ENCODE peak calls at places on chromosomes 2 and 18, in four cellular contexts. One of them, this sample, is unnamed.
A peak's percentile ranks its signal among the peaks of the same experiment; 100 is the strongest.

GRCh38 chr2:203446071-203446481 is 89.0 kb downstream of the RAPH1 start:
- DNase-seq in mesendoderm: no peak
- DNase-seq in mesenchymal stem cell: peak; percentile 73
- DNase-seq in endothelial cell of umbilical vein: peak; percentile 83
- DNase-seq in this sample: peak; percentile 79

GRCh38 chr2:102251042-102251848 is 60.1 kb upstream of the IL1RL1 start:
- DNase-seq in endothelial cell of umbilical vein: peak; percentile 23
- DNase-seq in mesendoderm: peak; percentile 63
- DNase-seq in mesenchymal stem cell: no peak
- DNase-seq in this sample: peak; percentile 31

GRCh38 chr18:27666070-27666469 is 481.0 kb upstream of the CHST9 start:
- DNase-seq in mesendoderm: peak; percentile 49
- DNase-seq in mesenchymal stem cell: no peak
- DNase-seq in endothelial cell of umbilical vein: no peak
- DNase-seq in this sample: peak; percentile 4

GRCh38 chr18:49725809-49726514 is 87.4 kb downstream of the ACAA2 start:
- DNase-seq in mesendoderm: peak; percentile 100
- DNase-seq in mesenchymal stem cell: peak; percentile 100
- DNase-seq in endothelial cell of umbilical vein: peak; percentile 87
- DNase-seq in this sample: peak; percentile 99

GRCh38 chr2:236922061-236922460 is 163.6 kb upstream of the COPS8 start:
- DNase-seq in mesendoderm: no peak
- DNase-seq in mesenchymal stem cell: no peak
- DNase-seq in endothelial cell of umbilical vein: no peak
- DNase-seq in this sample: no peak

GRCh38 chr18:75057169-75057789 is 151.7 kb downstream of the PTGR3 start:
- DNase-seq in mesendoderm: no peak
- DNase-seq in mesenchymal stem cell: no peak
- DNase-seq in endothelial cell of umbilical vein: no peak
- DNase-seq in this sample: no peak

GRCh38 chr2:7111626-7112025 is 194.4 kb downstream of the RNF144A start:
- DNase-seq in mesendoderm: peak; percentile 65
- DNase-seq in mesenchymal stem cell: no peak
- DNase-seq in endothelial cell of umbilical vein: no peak
- DNase-seq in this sample: no peak

GRCh38 chr2:219552382-219553167 is 8.7 kb downstream of the TMEM198 start:
- DNase-seq in mesendoderm: peak; percentile 92
- DNase-seq in mesenchymal stem cell: peak; percentile 86
- DNase-seq in endothelial cell of umbilical vein: peak; percentile 78
- DNase-seq in this sample: peak; percentile 73

GRCh38 chr18:71027531-71027930 is 738.7 kb downstream of the SOCS6 start:
- DNase-seq in mesenchymal stem cell: no peak
- DNase-seq in endothelial cell of umbilical vein: no peak
- DNase-seq in mesendoderm: peak; percentile 11
- DNase-seq in this sample: no peak

GRCh38 chr2:71671203-71671602 is 217.8 kb downstream of the DYSF start:
- DNase-seq in mesendoderm: no peak
- DNase-seq in mesenchymal stem cell: no peak
- DNase-seq in endothelial cell of umbilical vein: no peak
- DNase-seq in this sample: no peak

GRCh38 chr2:20378891-20379519 is 28.4 kb upstream of the PUM2 start:
- DNase-seq in mesendoderm: peak; percentile 81
- DNase-seq in mesenchymal stem cell: peak; percentile 89
- DNase-seq in endothelial cell of umbilical vein: peak; percentile 78
- DNase-seq in this sample: peak; percentile 80

GRCh38 chr18:56565596-56566355 is 72.6 kb downstream of the TXNL1 start:
- DNase-seq in endothelial cell of umbilical vein: peak; percentile 45
- DNase-seq in mesendoderm: peak; percentile 4
- DNase-seq in mesenchymal stem cell: peak; percentile 35
- DNase-seq in this sample: peak; percentile 93

GRCh38 chr2:174121178-174121577 is 127.2 kb downstream of the OLA1 start:
- DNase-seq in mesendoderm: no peak
- DNase-seq in mesenchymal stem cell: no peak
- DNase-seq in endothelial cell of umbilical vein: peak; percentile 42
- DNase-seq in this sample: no peak

GRCh38 chr18:58247363-58247834 is 203.4 kb downstream of the NEDD4L start:
- DNase-seq in mesenchymal stem cell: no peak
- DNase-seq in mesendoderm: peak; percentile 67
- DNase-seq in endothelial cell of umbilical vein: peak; percentile 83
- DNase-seq in this sample: peak; percentile 29

GRCh38 chr2:152335851-152336102 is 803 bp downstream of the FMNL2 start:
- DNase-seq in mesenchymal stem cell: no peak
- DNase-seq in endothelial cell of umbilical vein: no peak
- DNase-seq in mesendoderm: no peak
- DNase-seq in this sample: no peak

GRCh38 chr2:69013837-69014796 is 1.1 kb downstream of the ANTXR1 start:
- DNase-seq in mesendoderm: peak; percentile 56
- DNase-seq in endothelial cell of umbilical vein: peak; percentile 27
- DNase-seq in mesenchymal stem cell: peak; percentile 58
- DNase-seq in this sample: peak; percentile 39

GRCh38 chr2:190359896-190360376 is 16.5 kb downstream of the INPP1 start:
- DNase-seq in mesenchymal stem cell: peak; percentile 74
- DNase-seq in mesendoderm: peak; percentile 25
- DNase-seq in endothelial cell of umbilical vein: peak; percentile 78
- DNase-seq in this sample: peak; percentile 73

GRCh38 chr18:44895176-44895798 is 214.6 kb downstream of the SETBP1 start:
- DNase-seq in endothelial cell of umbilical vein: peak; percentile 49
- DNase-seq in mesendoderm: peak; percentile 69
- DNase-seq in mesenchymal stem cell: peak; percentile 65
- DNase-seq in this sample: peak; percentile 84

GRCh38 chr2:41836944-41837343 is 210.9 kb upstream of the PKDCC start:
- DNase-seq in endothelial cell of umbilical vein: peak; percentile 43
- DNase-seq in mesenchymal stem cell: peak; percentile 60
- DNase-seq in mesendoderm: peak; percentile 70
- DNase-seq in this sample: peak; percentile 70

GRCh38 chr2:183250472-183250871 is 126.2 kb downstream of the NUP35 start:
- DNase-seq in endothelial cell of umbilical vein: no peak
- DNase-seq in mesenchymal stem cell: no peak
- DNase-seq in mesendoderm: no peak
- DNase-seq in this sample: no peak

GRCh38 chr2:128396500-128396891 is 77.8 kb upstream of the HS6ST1 start:
- DNase-seq in endothelial cell of umbilical vein: no peak
- DNase-seq in mesenchymal stem cell: peak; percentile 58
- DNase-seq in mesendoderm: peak; percentile 70
- DNase-seq in this sample: no peak

GRCh38 chr2:10900216-10901109 is 11.3 kb upstream of the KCNF1 start:
- DNase-seq in mesenchymal stem cell: peak; percentile 43
- DNase-seq in mesendoderm: no peak
- DNase-seq in endothelial cell of umbilical vein: no peak
- DNase-seq in this sample: no peak

GRCh38 chr2:160583823-160584537 is 90.4 kb upstream of the RBMS1 start:
- DNase-seq in mesenchymal stem cell: no peak
- DNase-seq in endothelial cell of umbilical vein: no peak
- DNase-seq in mesendoderm: peak; percentile 36
- DNase-seq in this sample: no peak

GRCh38 chr2:160582481-160583161 is 89.0 kb upstream of the RBMS1 start:
- DNase-seq in mesendoderm: peak; percentile 82
- DNase-seq in endothelial cell of umbilical vein: no peak
- DNase-seq in mesenchymal stem cell: peak; percentile 53
- DNase-seq in this sample: peak; percentile 60

GRCh38 chr2:160583162-160583522 is 89.5 kb upstream of the RBMS1 start:
- DNase-seq in mesenchymal stem cell: no peak
- DNase-seq in endothelial cell of umbilical vein: peak; percentile 77
- DNase-seq in mesendoderm: no peak
- DNase-seq in this sample: peak; percentile 81

GRCh38 chr2:160581448-160581847 is 87.8 kb upstream of the RBMS1 start:
- DNase-seq in mesenchymal stem cell: no peak
- DNase-seq in endothelial cell of umbilical vein: no peak
- DNase-seq in mesendoderm: peak; percentile 73
- DNase-seq in this sample: no peak

DNA sequence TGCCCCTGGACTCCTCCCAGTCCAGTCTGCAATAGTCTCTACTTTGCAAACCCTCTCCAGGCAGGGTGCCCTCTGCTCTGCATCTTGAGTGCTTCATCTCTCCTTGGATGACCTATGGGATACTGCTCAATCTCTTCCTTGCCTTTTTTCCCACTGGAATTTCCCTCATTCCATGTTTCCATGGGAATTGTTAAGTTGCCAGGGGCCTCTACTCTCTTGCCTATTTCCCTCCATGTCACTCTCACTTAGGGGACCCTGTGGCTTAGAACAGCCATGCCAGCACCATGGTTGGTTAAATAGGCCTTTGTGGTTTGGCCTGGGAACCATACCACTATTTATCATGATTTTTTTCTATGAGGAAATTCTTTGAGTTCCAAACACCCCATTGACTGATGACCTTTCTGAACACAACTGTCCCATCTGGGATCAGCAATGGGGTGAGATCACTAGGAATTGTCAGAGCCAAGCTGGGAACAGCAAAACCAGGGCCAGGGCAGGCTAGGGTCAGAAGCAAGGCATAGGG is 91.4 kb upstream of the RBMS1 start:
- DNase-seq in endothelial cell of umbilical vein: no peak
- DNase-seq in mesendoderm: no peak
- DNase-seq in mesenchymal stem cell: peak; percentile 70
- DNase-seq in this sample: peak; percentile 61
- H3K4me1 ChIP-seq in endothelial cell of umbilical vein: no peaks in the 10 kb centered on the region
- H3K4me1 ChIP-seq in mesendoderm: no peaks in the 10 kb centered on the region
- H3K4me1 ChIP-seq in mesenchymal stem cell: peaks cover 14% of the 10 kb centered on the region
- H3K4me1 ChIP-seq in this sample: peaks cover 16% of the 10 kb centered on the region

DNA sequence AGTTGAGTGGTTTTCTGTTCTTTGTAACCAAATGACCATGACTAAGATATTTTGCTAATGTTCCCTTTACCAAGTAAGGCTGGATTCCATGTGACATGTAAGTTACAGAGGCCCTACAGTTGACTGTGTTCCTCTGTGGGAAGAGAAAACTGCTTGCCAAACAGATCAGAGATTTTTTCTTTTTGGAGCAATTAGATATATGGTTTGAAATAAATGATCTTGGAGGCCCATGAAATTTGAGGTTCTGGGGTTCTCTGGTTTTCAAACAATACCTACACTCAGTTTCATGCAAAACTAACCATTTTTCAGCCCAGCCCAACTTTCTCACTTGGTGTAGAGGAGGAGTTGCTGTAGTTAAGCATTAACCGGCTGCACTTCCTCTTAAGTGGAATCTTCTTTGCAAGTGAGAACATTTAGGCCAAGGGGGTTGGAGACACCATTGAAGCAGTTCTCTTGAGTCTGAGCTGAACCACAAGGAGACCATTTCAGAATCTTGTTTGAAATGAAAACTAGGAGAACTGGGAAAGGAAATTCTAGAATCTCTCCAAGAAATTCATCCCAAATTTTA is 34.6 kb downstream of the INSIG2 start:
- DNase-seq in mesendoderm: peak; percentile 41
- DNase-seq in mesenchymal stem cell: no peak
- DNase-seq in endothelial cell of umbilical vein: no peak
- DNase-seq in this sample: no peak
- H3K9ac ChIP-seq in mesendoderm: no peak overlapping the region
- H3K9ac ChIP-seq in mesenchymal stem cell: peak overlapping the region; percentile 50
- H3K9ac ChIP-seq in endothelial cell of umbilical vein: no peak overlapping the region
- H3K9ac ChIP-seq in this sample: no peak overlapping the region

GRCh38 chr2:78315368-78315767 is 710.1 kb upstream of the REG3G start:
- DNase-seq in mesenchymal stem cell: no peak
- DNase-seq in mesendoderm: no peak
- DNase-seq in endothelial cell of umbilical vein: no peak
- DNase-seq in this sample: no peak
- H3K27ac ChIP-seq in mesenchymal stem cell: no peak overlapping the region
- H3K27ac ChIP-seq in mesendoderm: no peak overlapping the region
- H3K27ac ChIP-seq in endothelial cell of umbilical vein: no peak overlapping the region
- H3K27ac ChIP-seq in this sample: no peak overlapping the region

GRCh38 chr2:108633379-108633778 is 85.9 kb upstream of the RANBP2 start:
- DNase-seq in endothelial cell of umbilical vein: peak; percentile 71
- DNase-seq in mesendoderm: no peak
- DNase-seq in mesenchymal stem cell: no peak
- DNase-seq in this sample: peak; percentile 59

GRCh38 chr2:108632748-108633147 is 86.5 kb upstream of the RANBP2 start:
- DNase-seq in endothelial cell of umbilical vein: no peak
- DNase-seq in mesenchymal stem cell: no peak
- DNase-seq in mesendoderm: no peak
- DNase-seq in this sample: no peak

GRCh38 chr2:108634591-108635160 is 84.6 kb upstream of the RANBP2 start:
- DNase-seq in mesenchymal stem cell: peak; percentile 55
- DNase-seq in mesendoderm: peak; percentile 39
- DNase-seq in endothelial cell of umbilical vein: no peak
- DNase-seq in this sample: no peak

GRCh38 chr2:108637304-108637669 is 82.0 kb upstream of the RANBP2 start:
- DNase-seq in mesendoderm: no peak
- DNase-seq in endothelial cell of umbilical vein: peak; percentile 97
- DNase-seq in mesenchymal stem cell: peak; percentile 97
- DNase-seq in this sample: peak; percentile 84

DNA sequence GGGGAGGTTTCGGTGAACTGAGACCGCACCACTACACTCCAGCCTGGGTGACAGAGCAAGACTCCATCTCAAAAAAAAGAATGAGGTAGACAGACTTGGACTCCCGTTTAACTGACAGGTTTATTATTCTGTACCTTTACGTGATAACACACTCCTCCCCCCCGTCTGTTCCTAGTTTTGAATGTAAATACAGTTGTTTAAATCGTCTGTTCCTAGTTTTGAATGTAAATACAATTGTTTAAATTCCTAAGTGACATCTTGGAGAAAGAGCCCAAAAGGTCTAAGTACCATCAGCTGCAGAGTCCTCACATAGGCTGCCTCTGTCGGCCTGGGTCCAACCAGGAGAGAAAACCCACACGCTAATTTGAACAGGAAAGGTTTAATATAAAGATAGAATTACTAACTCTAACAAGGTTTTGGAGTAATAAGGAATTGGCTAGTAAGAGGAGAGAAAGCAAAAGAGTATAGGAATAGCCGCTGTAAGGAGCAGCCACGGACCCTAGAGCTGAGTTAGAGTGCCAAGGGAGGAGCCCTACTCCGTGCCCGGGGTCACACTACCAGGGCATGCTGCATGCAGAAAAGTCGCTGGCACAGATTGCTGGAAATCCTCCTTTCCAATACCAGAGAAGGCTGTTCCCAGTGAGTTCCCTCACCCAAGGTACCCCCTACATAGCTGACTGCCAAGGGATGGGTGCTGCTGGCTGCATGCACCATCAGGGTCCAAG is 83.5 kb upstream of the RANBP2 start:
- DNase-seq in endothelial cell of umbilical vein: no peak
- DNase-seq in mesenchymal stem cell: no peak
- DNase-seq in mesendoderm: no peak
- DNase-seq in this sample: no peak
- H3K4me1 ChIP-seq in endothelial cell of umbilical vein: peaks cover 62% of the 10 kb centered on the region
- H3K4me1 ChIP-seq in mesenchymal stem cell: peaks cover 39% of the 10 kb centered on the region
- H3K4me1 ChIP-seq in mesendoderm: no peaks in the 10 kb centered on the region
- H3K4me1 ChIP-seq in this sample: peaks cover 44% of the 10 kb centered on the region

DNA sequence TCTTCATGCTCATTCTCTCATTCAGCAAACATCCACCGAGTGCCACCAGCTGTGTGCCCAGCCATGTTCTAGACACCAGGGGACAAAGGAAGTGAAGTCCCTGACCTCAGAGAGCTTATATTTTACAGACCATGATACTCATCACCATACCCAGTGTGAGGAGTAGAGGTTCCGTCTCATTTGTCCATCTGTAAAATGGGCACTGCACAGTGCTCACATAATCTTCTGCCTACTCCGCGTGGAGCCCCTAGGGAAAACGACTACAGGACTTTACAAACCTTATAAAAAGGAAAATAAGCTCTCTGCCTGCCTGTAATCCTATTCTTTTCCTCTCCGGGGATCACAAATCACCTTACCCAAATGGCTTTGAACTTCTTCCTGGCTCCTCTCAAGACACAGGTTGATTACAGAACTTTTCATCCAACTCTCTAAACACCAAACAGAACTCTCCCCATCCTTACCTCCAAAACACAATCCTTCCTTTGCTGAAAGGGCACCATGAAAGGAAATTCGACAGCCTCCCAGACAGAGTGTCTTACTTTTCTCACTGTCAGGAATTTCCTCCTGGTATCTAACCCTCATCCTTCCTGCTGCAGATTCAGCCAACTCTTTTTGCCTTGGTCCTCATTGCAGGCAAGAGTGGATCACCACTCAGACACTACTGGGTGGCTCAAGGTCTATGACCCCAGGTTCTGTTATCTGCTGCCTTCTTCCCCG is 99.5 kb downstream of the TNS1 start:
- DNase-seq in endothelial cell of umbilical vein: peak; percentile 24
- DNase-seq in mesenchymal stem cell: no peak
- DNase-seq in mesendoderm: no peak
- DNase-seq in this sample: no peak
- H3K9ac ChIP-seq in endothelial cell of umbilical vein: no peak overlapping the region
- H3K9ac ChIP-seq in mesenchymal stem cell: peak overlapping the region; percentile 19
- H3K9ac ChIP-seq in mesendoderm: no peak overlapping the region
- H3K9ac ChIP-seq in this sample: peak overlapping the region; percentile 32